ENCODE peak calls at places on chromosomes 4 and X, in four cellular contexts. C is upper lobe of right lung, F is HepG2, A is psoas muscle. Z is an unnamed sample.

GRCh38 chr4:140238353-140239041 is 84.5 kb upstream of the MAML3 start:
- DNase-seq in C (peak), F (no peak), A (peak), Z (peak)

GRCh38 chr4:26105815-26106699 is 192.0 kb downstream of the SMIM20 start:
- DNase-seq in C (no peak), A (no peak), F (no peak), Z (no peak)

GRCh38 chr4:103150677-103151076 is 47.5 kb downstream of the CENPE start:
- DNase-seq in A (no peak), F (no peak), C (no peak), Z (no peak)

GRCh38 chr4:119025440-119025839 is 110.2 kb upstream of the MYOZ2 start:
- DNase-seq in C (peak), F (no peak), A (no peak), Z (peak)

GRCh38 chr4:6071959-6072720 is 53.9 kb upstream of the C4orf50 start:
- DNase-seq in C (peak), A (no peak), F (no peak), Z (peak)

GRCh38 chr4:47391256-47391655 is 72.2 kb downstream of the COMMD8 start:
- DNase-seq in C (no peak), A (no peak), F (no peak), Z (no peak)

GRCh38 chr4:3414421-3415279 is 27.1 kb upstream of the HGFAC start:
- DNase-seq in F (no peak), A (no peak), C (peak), Z (peak)

GRCh38 chrX:19593684-19594083 is 78.4 kb upstream of the MAP3K15 start:
- DNase-seq in A (no peak), F (peak), C (no peak), Z (no peak)

GRCh38 chr4:113969935-113970334 is 9.5 kb downstream of the ARSJ start:
- DNase-seq in A (no peak), C (no peak), F (no peak), Z (no peak)

GRCh38 chr4:67736262-67736661 is 17.9 kb downstream of the GNRHR start:
- DNase-seq in F (no peak), A (no peak), C (no peak), Z (no peak)

GRCh38 chr4:168421671-168422070 is 58.6 kb downstream of the DDX60L start:
- DNase-seq in C (no peak), A (no peak), F (no peak), Z (no peak)

GRCh38 chr4:16496501-16496900 is 270.2 kb upstream of the TAPT1 start:
- DNase-seq in F (no peak), A (peak), C (no peak), Z (no peak)

GRCh38 chr4:179415842-179416223 is 1973.6 kb upstream of the AGA start:
- DNase-seq in F (no peak), A (no peak), C (no peak), Z (no peak)

GRCh38 chrX:40140706-40141499 is 43.1 kb upstream of the BCOR start:
- DNase-seq in F (peak), C (peak), A (peak), Z (peak)

GRCh38 chr4:8912089-8912455 is 40.4 kb upstream of the HMX1 start:
- DNase-seq in A (no peak), C (peak), F (no peak), Z (no peak)

GRCh38 chr4:82758701-82759685 is 39.6 kb downstream of the SCD5 start:
- DNase-seq in C (no peak), A (no peak), F (no peak), Z (no peak)

GRCh38 chrX:13376857-13377441 is 57.1 kb upstream of the ATXN3L start:
- DNase-seq in C (no peak), A (no peak), F (no peak), Z (no peak)

GRCh38 chr4:88661724-88662123 is 35.9 kb downstream of the NAP1L5 start:
- DNase-seq in F (no peak), C (no peak), A (no peak), Z (no peak)

GRCh38 chrX:119685225-119686066 is 7.5 kb downstream of the SEPTIN6 start:
- DNase-seq in C (peak), F (no peak), A (no peak), Z (no peak)

GRCh38 chrX:15718283-15718970 is 19.6 kb upstream of the CA5B start:
- DNase-seq in A (no peak), F (peak), C (no peak), Z (no peak)

GRCh38 chrX:106912864-106913263 is 7.3 kb upstream of the CLDN2 start:
- DNase-seq in C (no peak), F (no peak), A (no peak), Z (no peak)

GRCh38 chr4:178070155-178070554 is 627.9 kb upstream of the AGA start:
- DNase-seq in C (no peak), F (no peak), A (no peak), Z (no peak)

GRCh38 chrX:63929608-63930007 is 144.6 kb upstream of the ARHGEF9 start:
- DNase-seq in F (no peak), C (no peak), A (no peak), Z (no peak)

GRCh38 chr4:1651609-1652008 is 32.5 kb downstream of the FAM53A start:
- DNase-seq in C (no peak), F (no peak), A (no peak), Z (no peak)
- TF ChIP-seq CTCF in C (no peak), F (no peak), A (no peak), Z (no peak)

GRCh38 chrX:132023896-132024386 is 839 bp downstream of the STK26 start:
- DNase-seq in F (no peak), A (no peak), C (peak), Z (peak)

GRCh38 chrX:132022863-132023116 is 312 bp upstream of the STK26 start:
- DNase-seq in A (no peak), C (no peak), F (no peak), Z (no peak)

GRCh38 chrX:132022115-132022862 is 813 bp upstream of the STK26 start:
- DNase-seq in F (peak), A (no peak), C (no peak), Z (no peak)

GRCh38 chrX:132025085-132025484 is 2.0 kb downstream of the STK26 start:
- DNase-seq in C (no peak), A (no peak), F (peak), Z (no peak)

GRCh38 chrX:132023117-132023895 is at the start of gene STK26:
- DNase-seq in A (peak), F (peak), C (peak), Z (peak)
- TF ChIP-seq CTCF in A (no peak), F (no peak), C (no peak), Z (no peak)

GRCh38 chr4:80335226-80335553 is 340 bp upstream of the CFAP299 start:
- DNase-seq in A (no peak), C (no peak), F (no peak), Z (no peak)

GRCh38 chr4:80334568-80334967 is 962 bp upstream of the CFAP299 start:
- DNase-seq in C (no peak), A (no peak), F (no peak), Z (no peak)

GRCh38 chr4:80335554-80336358 is at the start of gene CFAP299:
- DNase-seq in F (peak), C (peak), A (peak), Z (peak)

GRCh38 chr4:80340036-80340435 is 4.5 kb downstream of the CFAP299 start:
- DNase-seq in C (no peak), F (no peak), A (no peak), Z (no peak)

GRCh38 chr4:80336582-80336981 is 1.1 kb downstream of the CFAP299 start:
- DNase-seq in A (no peak), F (peak), C (peak), Z (no peak)
- TF ChIP-seq CTCF in A (no peak), F (peak), C (peak), Z (no peak)

GRCh38 chrX:80184854-80185253 is 170.3 kb downstream of the TBX22 start:
- DNase-seq in F (no peak), A (no peak), C (no peak), Z (no peak)

GRCh38 chrX:80181079-80181478 is 166.5 kb downstream of the TBX22 start:
- DNase-seq in A (no peak), F (no peak), C (no peak), Z (no peak)
- TF ChIP-seq CTCF in A (no peak), F (no peak), C (no peak), Z (no peak)

GRCh38 chr4:148425327-148426110 is 16.7 kb downstream of the NR3C2 start:
- DNase-seq in F (no peak), C (no peak), A (no peak), Z (no peak)
- TF ChIP-seq CTCF in F (no peak), C (no peak), A (no peak), Z (no peak)

GRCh38 chrX:153539171-153539978 is 21.9 kb downstream of the ATP2B3 start:
- DNase-seq in C (peak), F (peak), A (peak), Z (peak)
- TF ChIP-seq CTCF in C (peak), F (peak), A (peak), Z (peak)

GRCh38 chrX:67480789-67481188 is 63.0 kb upstream of the AR start:
- DNase-seq in A (no peak), F (no peak), C (no peak), Z (no peak)
- TF ChIP-seq CTCF in A (no peak), F (no peak), C (no peak), Z (no peak)

DNA sequence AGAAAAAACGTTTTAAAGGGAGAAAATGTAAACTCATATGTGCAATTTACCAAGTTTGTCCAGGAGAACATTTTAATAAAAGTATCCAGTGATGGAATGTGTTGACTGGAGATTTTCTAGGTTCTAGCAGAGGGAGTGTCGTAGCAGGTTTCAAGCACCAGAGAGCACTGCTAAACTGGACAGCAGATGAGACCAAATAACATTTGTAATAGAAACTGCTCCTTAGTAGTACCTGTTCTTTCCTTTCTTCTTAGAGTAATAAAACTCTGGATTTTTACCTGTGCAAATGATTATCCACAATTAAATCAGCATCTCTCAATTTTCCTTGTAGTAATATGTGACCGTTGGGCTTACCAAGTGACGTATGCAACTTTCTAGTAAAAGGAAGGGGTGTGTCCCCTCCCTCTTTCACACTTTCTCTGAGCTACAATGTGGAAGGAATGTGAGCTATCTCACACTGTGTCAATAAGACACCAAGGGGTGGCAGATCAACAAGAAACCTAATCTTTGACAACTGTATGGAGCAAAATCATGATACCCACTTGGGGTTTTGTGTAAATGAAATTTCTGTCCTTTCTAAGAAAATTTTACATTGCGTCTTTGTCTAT is 9.5 kb downstream of the HPGDS start:
- DNase-seq in C (no peak), F (peak), A (no peak), Z (no peak)
- TF ChIP-seq CTCF in C (peak), F (peak), A (peak), Z (no peak)

DNA sequence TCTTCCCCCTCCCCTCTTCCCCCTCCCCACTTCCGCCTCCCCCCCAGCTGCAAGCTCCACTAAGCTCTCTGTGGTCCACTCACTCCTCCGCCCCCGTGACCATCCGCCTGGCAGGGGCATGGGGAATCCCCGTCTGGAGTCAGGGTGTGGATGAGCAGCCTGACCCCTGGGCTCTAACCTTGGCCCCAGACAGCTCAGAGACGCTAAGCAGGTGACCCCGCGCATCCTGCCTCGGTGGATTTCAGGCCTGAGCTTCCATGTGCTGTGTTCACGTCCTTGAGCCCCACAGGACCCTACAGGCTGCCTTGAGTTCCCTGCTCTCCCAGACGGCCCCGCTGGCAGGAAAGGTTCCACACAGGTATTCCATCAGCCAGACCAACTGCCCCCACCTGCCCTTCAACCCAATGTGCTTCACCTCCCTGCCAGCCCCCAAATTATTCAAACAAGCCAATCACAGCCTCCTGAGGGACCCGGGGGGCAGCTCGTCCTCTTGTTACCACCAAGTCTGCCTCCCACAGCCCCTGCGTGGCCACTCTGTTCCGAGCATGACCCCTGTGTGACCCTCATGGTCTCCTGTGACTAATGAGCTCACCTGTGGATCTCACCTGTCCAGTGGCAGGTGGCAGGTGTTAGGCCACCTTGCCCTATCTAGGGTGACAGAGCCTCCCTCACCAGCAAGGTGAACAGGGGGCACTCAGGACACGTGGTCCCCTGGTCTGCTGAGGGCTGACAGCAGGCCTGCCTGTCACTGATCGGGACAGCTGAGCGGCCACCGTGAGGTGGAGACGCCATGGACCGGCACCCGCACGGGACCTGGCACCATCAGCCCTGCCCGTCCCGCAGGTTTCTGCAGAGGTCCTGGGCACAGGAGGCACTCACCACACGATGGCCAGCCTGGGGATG is 73.2 kb upstream of the MXD4 start:
- DNase-seq in C (no peak), F (no peak), A (no peak), Z (no peak)
- TF ChIP-seq CTCF in C (no peak), F (no peak), A (no peak), Z (no peak)

Z was measured in lower lobe of right lung.